ENCODE peak calls at places on chromosomes 13 and 19, in five cellular contexts. S, V, G, M and E are unnamed samples.
A peak's percentile ranks its signal among the peaks of the same experiment; 100 is the strongest.

GRCh38 chr19:46132508-46133100 is 8.1 kb upstream of the IGFL3 start:
- DNase-seq in M (no peak), S (no peak), G (no peak), V (no peak), E (no peak)

GRCh38 chr13:40682449-40683240 is 16.2 kb upstream of the FOXO1 start:
- DNase-seq in G (no peak), V (no peak), S (peak; percentile 28), M (no peak), E (peak; percentile 36)

GRCh38 chr19:55585658-55586339 is 5.2 kb upstream of the ZNF579 start:
- DNase-seq in S (peak; percentile 87), G (peak; percentile 92), V (peak; percentile 93), M (no peak), E (peak; percentile 95)

GRCh38 chr19:38735257-38735686 is 9.0 kb downstream of the CAPN12 start:
- DNase-seq in S (no peak), M (no peak), G (peak; percentile 82), V (peak; percentile 70), E (peak; percentile 90)

GRCh38 chr19:6997679-6998445 is 23.4 kb downstream of the MBD3L2B start:
- DNase-seq in V (no peak), S (peak; percentile 45), G (no peak), M (no peak), E (no peak)

GRCh38 chr19:11496391-11497163 is 9.1 kb downstream of the ZNF653 start:
- DNase-seq in S (peak; percentile 85), V (peak; percentile 82), M (no peak), G (peak; percentile 96), E (peak; percentile 77)

GRCh38 chr13:45040626-45041025 is 51.3 kb downstream of the GPALPP1 start:
- DNase-seq in M (no peak), G (no peak), V (no peak), S (peak; percentile 14), E (no peak)

GRCh38 chr13:26457212-26457611 is 100.3 kb upstream of the WASF3 start:
- DNase-seq in G (no peak), M (no peak), S (peak; percentile 9), V (no peak), E (no peak)

GRCh38 chr13:21949818-21950429 is 279.1 kb downstream of the FGF9 start:
- DNase-seq in M (no peak), G (no peak), V (no peak), S (no peak), E (peak; percentile 19)

GRCh38 chr19:4456843-4457653 is 546 bp downstream of the UBXN6 start:
- DNase-seq in G (peak; percentile 78), S (peak; percentile 53), V (no peak), M (peak; percentile 10), E (peak; percentile 80)